ENCODE peak calls at places on chromosomes 5 and 9, in four cellular contexts. F is heart left ventricle, B is fibroblast of villous mesenchyme, T is psoas muscle. I is an unnamed sample.

GRCh38 chr9:20041717-20042116 is 252.9 kb upstream of the SLC24A2 start:
- DNase-seq in F (no peak), T (no peak), B (no peak), I (no peak)

GRCh38 chr5:137845472-137845871 is 22.2 kb upstream of the MYOT start:
- DNase-seq in F (no peak), T (no peak), B (no peak), I (no peak)

GRCh38 chr5:72649449-72649848 is 142.2 kb upstream of the ZNF366 start:
- DNase-seq in B (peak), T (no peak), F (no peak), I (no peak)

GRCh38 chr5:53257806-53258373 is 148.3 kb upstream of the MOCS2 start:
- DNase-seq in B (no peak), F (no peak), T (no peak), I (no peak)

GRCh38 chr9:109968702-109969450 is 188.9 kb downstream of the PALM2AKAP2 start:
- DNase-seq in F (peak), T (no peak), B (peak), I (no peak)

GRCh38 chr5:76838481-76839261 is 11.1 kb upstream of the S100Z start:
- DNase-seq in F (no peak), B (peak), T (no peak), I (no peak)

GRCh38 chr9:87873607-87874319 is 8.9 kb upstream of the SPATA31E1 start:
- DNase-seq in F (no peak), T (no peak), B (peak), I (no peak)

GRCh38 chr5:113150821-113151220 is 174.2 kb downstream of the DCP2 start:
- DNase-seq in B (no peak), F (no peak), T (no peak), I (no peak)

DNA sequence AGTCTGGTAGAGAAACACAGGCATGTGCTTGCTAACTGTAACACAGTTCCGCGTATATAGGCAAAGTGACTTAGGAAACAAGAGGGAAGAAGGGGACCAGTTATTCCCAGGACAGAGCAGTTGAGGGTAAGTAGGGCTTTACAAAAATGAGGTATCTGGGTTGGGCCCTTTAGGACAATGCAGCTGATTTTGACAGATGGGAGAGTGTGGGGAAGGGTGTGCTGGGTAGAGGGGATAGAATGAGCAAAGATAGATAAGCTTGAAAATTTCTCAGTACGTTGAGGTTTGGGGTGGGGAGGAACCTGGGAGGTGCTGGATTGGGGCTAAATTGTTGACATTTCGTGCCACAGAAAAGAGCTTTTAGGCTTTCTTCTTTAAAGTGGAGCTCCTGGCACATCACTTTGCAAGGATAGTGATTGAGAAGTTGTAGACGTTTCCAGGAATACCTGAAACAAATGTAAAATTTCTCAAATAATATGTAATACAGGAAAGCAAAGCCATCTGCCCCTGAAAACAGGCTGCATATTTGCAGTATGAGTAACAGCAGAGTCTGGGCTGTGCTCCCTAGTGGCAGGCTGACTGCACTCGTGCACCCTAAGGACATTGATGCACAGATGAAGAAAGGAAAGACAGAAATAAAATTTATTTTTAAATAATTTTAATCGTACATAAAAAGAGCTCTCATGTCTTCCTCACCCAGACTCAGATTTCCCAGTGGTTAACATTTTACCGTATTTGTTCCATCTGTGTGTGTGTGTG is 145.0 kb upstream of the DMRT1 start:
- DNase-seq in F (peak), T (no peak), B (peak), I (no peak)
- TF ChIP-seq CTCF in F (no peak), T (peak), B (peak), I (peak)

DNA sequence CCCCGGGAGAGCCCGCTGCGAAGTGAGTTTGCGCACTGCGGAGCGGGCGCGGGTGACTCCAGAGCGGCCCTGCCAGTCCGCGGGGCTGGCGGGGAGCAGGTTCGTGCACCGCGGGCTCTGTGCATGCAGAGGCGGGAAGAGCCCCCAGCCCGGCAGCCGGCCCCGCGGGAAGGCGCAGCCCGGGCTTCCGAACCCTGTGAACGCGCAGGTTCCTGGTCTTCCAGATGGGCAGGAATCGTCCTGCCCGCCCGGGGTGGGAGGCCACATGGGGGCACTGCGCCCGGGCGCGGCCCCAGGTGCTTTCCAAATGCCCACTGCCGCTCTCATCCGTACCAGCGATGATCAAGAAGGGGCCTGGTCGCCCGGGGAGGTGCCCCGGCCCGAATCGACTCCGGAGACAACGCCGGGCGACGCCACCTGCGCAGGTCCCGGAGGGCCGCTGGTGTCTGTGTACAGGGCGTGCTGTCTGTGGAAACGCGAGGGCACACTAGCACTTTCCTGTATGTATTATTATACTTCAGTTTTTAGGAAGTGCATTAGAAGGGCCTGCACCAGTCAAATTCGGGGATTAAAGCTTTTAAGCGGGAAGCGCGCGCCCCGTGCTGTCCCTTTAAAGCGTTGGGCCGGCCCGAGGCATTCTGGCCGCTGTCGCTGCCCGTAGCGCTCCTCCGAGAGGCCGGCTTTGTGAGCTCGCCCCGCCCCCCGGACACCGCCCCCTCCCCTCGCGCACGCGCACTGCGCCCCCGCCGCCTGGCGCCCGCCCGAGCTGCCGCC is at the start of gene WDR5:
- DNase-seq in T (peak), F (peak), B (peak), I (peak)
- TF ChIP-seq CTCF in T (peak), F (peak), B (peak), I (peak)

GRCh38 chr5:55187370-55187769 is 14.4 kb upstream of the CDC20B start:
- DNase-seq in T (no peak), B (peak), F (no peak), I (no peak)
- TF ChIP-seq CTCF in T (peak), B (peak), F (no peak), I (peak)

GRCh38 chr9:107483666-107484065 is 5.9 kb downstream of the KLF4 start:
- DNase-seq in T (no peak), F (no peak), B (no peak), I (no peak)

GRCh38 chr9:107484117-107484723 is 5.3 kb downstream of the KLF4 start:
- DNase-seq in T (no peak), F (peak), B (peak), I (no peak)

GRCh38 chr9:107480386-107480789 is 9.2 kb downstream of the KLF4 start:
- DNase-seq in B (peak), F (no peak), T (peak), I (no peak)

GRCh38 chr9:107478805-107479204 is 10.8 kb downstream of the KLF4 start:
- DNase-seq in B (no peak), F (no peak), T (no peak), I (no peak)

GRCh38 chr9:107481035-107481434 is 8.5 kb downstream of the KLF4 start:
- DNase-seq in T (no peak), F (no peak), B (no peak), I (no peak)
- TF ChIP-seq CTCF in T (no peak), F (peak), B (peak), I (peak)

GRCh38 chr5:66860199-66860975 is 264.2 kb downstream of the MAST4 start:
- DNase-seq in B (peak), F (no peak), T (no peak), I (no peak)

GRCh38 chr5:66861402-66861801 is 265.2 kb downstream of the MAST4 start:
- DNase-seq in F (no peak), B (no peak), T (no peak), I (no peak)

GRCh38 chr5:66863343-66864170 is 267.4 kb downstream of the MAST4 start:
- DNase-seq in B (no peak), F (no peak), T (no peak), I (no peak)

GRCh38 chr5:66867622-66868322 is 271.6 kb downstream of the MAST4 start:
- DNase-seq in T (no peak), F (no peak), B (no peak), I (no peak)

GRCh38 chr5:66864240-66864884 is 268.2 kb downstream of the MAST4 start:
- DNase-seq in T (no peak), F (peak), B (no peak), I (no peak)
- TF ChIP-seq CTCF in T (peak), F (peak), B (no peak), I (peak)

GRCh38 chr5:43400082-43400481 is 12.1 kb downstream of the CCL28 start:
- DNase-seq in B (no peak), F (no peak), T (no peak), I (no peak)
- TF ChIP-seq CTCF in B (peak), F (no peak), T (no peak), I (peak)

GRCh38 chr5:57884346-57885102 is 401.9 kb upstream of the ACTBL2 start:
- DNase-seq in B (no peak), T (no peak), F (no peak), I (no peak)

GRCh38 chr5:57891443-57891842 is 408.8 kb upstream of the ACTBL2 start:
- DNase-seq in F (no peak), T (no peak), B (no peak), I (no peak)

GRCh38 chr5:57887851-57888621 is 405.4 kb upstream of the ACTBL2 start:
- DNase-seq in B (peak), T (no peak), F (peak), I (peak)

DNA sequence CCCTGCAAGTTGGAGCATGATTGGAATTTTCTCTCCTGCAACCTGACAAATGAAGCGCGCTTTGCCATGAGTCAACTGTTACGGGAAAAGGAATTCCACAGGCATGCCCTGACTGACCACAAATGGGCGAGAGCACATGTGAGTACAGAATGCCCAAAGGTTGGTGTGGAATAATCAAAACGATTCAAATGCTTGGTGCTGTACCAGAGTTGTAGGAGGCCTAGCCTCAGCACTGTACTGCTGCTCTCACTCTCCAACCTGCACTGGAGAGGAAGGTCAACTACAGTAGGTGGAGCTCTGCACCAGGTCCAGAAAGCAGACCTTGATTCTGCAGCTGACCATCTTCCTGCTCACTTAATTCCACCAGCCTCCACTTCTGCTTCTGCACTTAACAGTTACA is 406.9 kb upstream of the ACTBL2 start:
- DNase-seq in B (peak), F (peak), T (no peak), I (peak)
- TF ChIP-seq CTCF in B (no peak), F (peak), T (peak), I (peak)

GRCh38 chr5:171999100-171999499 is 7.3 kb downstream of the FBXW11 start:
- DNase-seq in F (no peak), T (no peak), B (no peak), I (no peak)
- TF ChIP-seq CTCF in F (no peak), T (no peak), B (no peak), I (no peak)

DNA sequence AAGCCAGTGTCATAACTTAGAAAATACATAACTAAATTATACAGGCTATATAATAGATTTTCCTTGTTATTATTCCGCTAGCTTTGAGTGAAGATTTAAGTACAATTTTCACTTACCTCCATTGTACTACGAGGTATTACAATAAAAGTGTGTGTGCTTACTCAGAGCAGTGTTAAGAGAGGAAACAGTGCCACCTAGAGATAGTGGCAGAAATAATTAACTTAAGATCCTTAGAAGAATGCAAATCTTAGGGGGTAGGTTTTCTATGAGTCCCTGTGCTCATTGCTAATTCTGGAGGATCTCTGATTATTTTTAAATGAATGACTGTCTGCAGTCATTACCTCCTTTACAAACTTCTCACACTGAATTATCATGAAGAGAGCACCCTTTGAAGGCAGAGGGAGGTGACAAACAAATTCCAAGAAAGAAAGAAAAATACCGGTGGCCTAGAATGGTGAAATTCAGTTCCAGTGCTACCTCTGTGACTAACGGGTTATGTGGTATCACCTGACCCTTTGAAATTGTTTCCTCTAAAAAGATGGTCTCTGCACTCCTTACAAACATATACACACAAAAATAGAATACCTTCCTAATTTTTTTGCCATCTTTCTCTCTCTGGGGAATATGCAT is 379.8 kb downstream of the TRIM36 start:
- DNase-seq in F (no peak), B (peak), T (no peak), I (peak)
- TF ChIP-seq CTCF in F (no peak), B (peak), T (peak), I (peak)

DNA sequence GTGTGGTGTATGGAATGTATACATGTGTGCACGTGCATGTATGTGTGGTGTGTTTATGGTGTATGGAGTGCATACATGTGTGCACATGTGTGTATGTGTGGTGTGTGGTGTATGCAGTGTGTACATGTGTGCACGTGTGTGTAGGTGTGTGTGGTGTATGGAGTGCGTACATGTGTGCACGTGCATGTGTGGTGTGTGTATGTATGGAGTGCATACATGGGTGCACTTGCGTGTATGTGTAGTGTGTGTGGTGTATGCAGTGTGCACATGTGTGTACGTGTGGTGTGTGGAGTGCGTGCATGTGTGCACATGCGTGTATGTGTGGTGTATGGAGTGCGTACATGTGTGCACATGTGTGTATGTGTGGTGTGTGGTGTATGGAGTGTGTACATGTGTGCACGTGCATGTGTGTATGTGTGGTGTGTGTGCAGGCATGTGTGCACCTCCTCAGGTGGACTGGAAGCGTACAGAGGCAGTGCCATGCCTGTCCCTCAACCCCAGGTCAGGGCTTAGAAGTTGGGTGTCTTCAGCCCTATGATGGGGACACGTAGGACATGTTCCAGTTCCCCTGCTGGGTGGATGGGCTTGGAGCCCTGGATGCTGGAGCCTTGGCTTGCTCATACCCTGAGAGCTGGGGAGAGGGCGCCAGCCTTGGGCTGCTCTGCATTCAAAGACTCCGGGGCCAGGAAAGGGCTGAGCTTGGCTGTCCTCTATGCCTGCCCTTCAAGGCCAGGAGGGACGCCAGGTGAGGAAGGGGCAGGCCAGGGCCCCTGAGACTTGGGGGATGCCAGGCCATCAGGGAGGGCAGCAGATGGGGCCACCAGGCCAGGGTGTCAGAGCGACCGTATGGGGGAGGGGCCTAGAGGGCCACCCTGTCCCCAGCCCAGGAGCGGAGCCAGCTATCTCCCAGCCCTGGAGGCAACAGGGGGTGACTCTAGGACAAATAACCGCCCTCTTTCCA is 12.2 kb downstream of the MYMK start:
- DNase-seq in T (peak), F (no peak), B (no peak), I (no peak)
- TF ChIP-seq CTCF in T (no peak), F (no peak), B (no peak), I (no peak)

I was measured in epithelial cell of proximal tubule.